ENCODE peak calls at places on chromosomes 11 and 22, in seven cellular contexts. One of them, this sample, is unnamed.
A peak's percentile ranks its signal among the peaks of the same experiment; 100 is the strongest.

GRCh38 chr11:1825039-1825740 is 9.6 kb upstream of the SYT8 start:
- DNase-seq in OCI-LY7: peak; percentile 55
- DNase-seq in neural progenitor cell: peak; percentile 96
- DNase-seq in hepatocyte: peak; percentile 85
- DNase-seq in SK-N-SH: no peak
- DNase-seq in lung: peak; percentile 55
- DNase-seq in heart right ventricle: no peak
- DNase-seq in this sample: no peak

GRCh38 chr22:48406161-48406560 is 1421.5 kb downstream of the BRD1 start:
- DNase-seq in SK-N-SH: no peak
- DNase-seq in lung: no peak
- DNase-seq in neural progenitor cell: no peak
- DNase-seq in heart right ventricle: no peak
- DNase-seq in hepatocyte: no peak
- DNase-seq in OCI-LY7: no peak
- DNase-seq in this sample: no peak

GRCh38 chr11:71991494-71991893 is 7.2 kb upstream of the IL18BP start:
- DNase-seq in hepatocyte: no peak
- DNase-seq in SK-N-SH: no peak
- DNase-seq in heart right ventricle: no peak
- DNase-seq in neural progenitor cell: no peak
- DNase-seq in OCI-LY7: peak; percentile 49
- DNase-seq in lung: no peak
- DNase-seq in this sample: no peak

GRCh38 chr22:47296405-47297260 is 534.2 kb downstream of the TBC1D22A start:
- DNase-seq in hepatocyte: no peak
- DNase-seq in heart right ventricle: no peak
- DNase-seq in SK-N-SH: peak; percentile 17
- DNase-seq in neural progenitor cell: no peak
- DNase-seq in lung: no peak
- DNase-seq in OCI-LY7: no peak
- DNase-seq in this sample: no peak

GRCh38 chr11:80455818-80456217 is 1015.0 kb upstream of the TENM4 start:
- DNase-seq in neural progenitor cell: no peak
- DNase-seq in SK-N-SH: no peak
- DNase-seq in lung: no peak
- DNase-seq in OCI-LY7: no peak
- DNase-seq in heart right ventricle: no peak
- DNase-seq in hepatocyte: no peak
- DNase-seq in this sample: no peak

GRCh38 chr11:124415356-124415923 is 9.2 kb downstream of the OR8B4 start:
- DNase-seq in lung: no peak
- DNase-seq in OCI-LY7: peak; percentile 64
- DNase-seq in hepatocyte: peak; percentile 61
- DNase-seq in neural progenitor cell: peak; percentile 72
- DNase-seq in heart right ventricle: no peak
- DNase-seq in SK-N-SH: no peak
- DNase-seq in this sample: no peak

GRCh38 chr11:19697721-19698121 is 14.9 kb upstream of the NAV2 start:
- DNase-seq in heart right ventricle: no peak
- DNase-seq in lung: no peak
- DNase-seq in SK-N-SH: no peak
- DNase-seq in hepatocyte: no peak
- DNase-seq in neural progenitor cell: peak; percentile 38
- DNase-seq in OCI-LY7: no peak
- DNase-seq in this sample: no peak

GRCh38 chr11:125925247-125925740 is 20.6 kb upstream of the VSIG10L2 start:
- DNase-seq in SK-N-SH: no peak
- DNase-seq in OCI-LY7: no peak
- DNase-seq in hepatocyte: peak; percentile 74
- DNase-seq in neural progenitor cell: no peak
- DNase-seq in lung: no peak
- DNase-seq in heart right ventricle: no peak
- DNase-seq in this sample: no peak

GRCh38 chr22:50348058-50348457 is 4.9 kb downstream of the PPP6R2 start:
- DNase-seq in OCI-LY7: no peak
- DNase-seq in neural progenitor cell: no peak
- DNase-seq in heart right ventricle: no peak
- DNase-seq in hepatocyte: no peak
- DNase-seq in lung: no peak
- DNase-seq in SK-N-SH: no peak
- DNase-seq in this sample: no peak

GRCh38 chr11:18192988-18193387 is 20.4 kb downstream of the MRGPRX4 start:
- DNase-seq in SK-N-SH: no peak
- DNase-seq in neural progenitor cell: peak; percentile 21
- DNase-seq in hepatocyte: no peak
- DNase-seq in OCI-LY7: peak; percentile 16
- DNase-seq in heart right ventricle: no peak
- DNase-seq in lung: no peak
- DNase-seq in this sample: peak; percentile 26

GRCh38 chr11:60169264-60169915 is 13.5 kb downstream of the MS4A6A start:
- DNase-seq in OCI-LY7: peak; percentile 77
- DNase-seq in hepatocyte: no peak
- DNase-seq in heart right ventricle: no peak
- DNase-seq in lung: no peak
- DNase-seq in neural progenitor cell: peak; percentile 22
- DNase-seq in SK-N-SH: no peak
- DNase-seq in this sample: peak; percentile 40

GRCh38 chr11:106021181-106021966 is 666 bp downstream of the MSANTD4 start:
- DNase-seq in heart right ventricle: no peak
- DNase-seq in OCI-LY7: peak; percentile 54
- DNase-seq in lung: no peak
- DNase-seq in hepatocyte: peak; percentile 11
- DNase-seq in SK-N-SH: no peak
- DNase-seq in neural progenitor cell: no peak
- DNase-seq in this sample: no peak

GRCh38 chr11:98545544-98546175 is 475.1 kb upstream of the CNTN5 start:
- DNase-seq in neural progenitor cell: no peak
- DNase-seq in lung: no peak
- DNase-seq in hepatocyte: no peak
- DNase-seq in SK-N-SH: no peak
- DNase-seq in OCI-LY7: no peak
- DNase-seq in heart right ventricle: no peak
- DNase-seq in this sample: no peak

GRCh38 chr11:67238894-67239794 is 27.1 kb upstream of the GRK2 start:
- DNase-seq in SK-N-SH: no peak
- DNase-seq in OCI-LY7: no peak
- DNase-seq in heart right ventricle: no peak
- DNase-seq in lung: no peak
- DNase-seq in hepatocyte: peak; percentile 23
- DNase-seq in neural progenitor cell: peak; percentile 47
- DNase-seq in this sample: peak; percentile 28

GRCh38 chr22:36356708-36357694 is 30.8 kb downstream of the MYH9 start:
- DNase-seq in neural progenitor cell: no peak
- DNase-seq in OCI-LY7: no peak
- DNase-seq in heart right ventricle: no peak
- DNase-seq in SK-N-SH: no peak
- DNase-seq in hepatocyte: no peak
- DNase-seq in lung: no peak
- DNase-seq in this sample: no peak

GRCh38 chr11:109304159-109304558 is 117.8 kb upstream of the C11orf87 start:
- DNase-seq in SK-N-SH: no peak
- DNase-seq in neural progenitor cell: no peak
- DNase-seq in lung: no peak
- DNase-seq in OCI-LY7: no peak
- DNase-seq in heart right ventricle: no peak
- DNase-seq in hepatocyte: no peak
- DNase-seq in this sample: no peak

GRCh38 chr22:19036523-19037273 is 85.5 kb downstream of the DGCR2 start:
- DNase-seq in heart right ventricle: no peak
- DNase-seq in neural progenitor cell: no peak
- DNase-seq in lung: no peak
- DNase-seq in OCI-LY7: no peak
- DNase-seq in hepatocyte: no peak
- DNase-seq in SK-N-SH: no peak
- DNase-seq in this sample: no peak

GRCh38 chr11:12692238-12693074 is 18.2 kb downstream of the TEAD1 start:
- DNase-seq in OCI-LY7: no peak
- DNase-seq in hepatocyte: peak; percentile 91
- DNase-seq in SK-N-SH: peak; percentile 74
- DNase-seq in heart right ventricle: peak; percentile 84
- DNase-seq in lung: peak; percentile 78
- DNase-seq in neural progenitor cell: peak; percentile 66
- DNase-seq in this sample: no peak
- H3K4me1 ChIP-seq in OCI-LY7: peaks cover 54% of the 10 kb centered on the region
- H3K4me1 ChIP-seq in hepatocyte: peaks cover 83% of the 10 kb centered on the region
- H3K4me1 ChIP-seq in SK-N-SH: peaks cover 83% of the 10 kb centered on the region
- H3K4me1 ChIP-seq in heart right ventricle: peaks cover 83% of the 10 kb centered on the region
- H3K4me1 ChIP-seq in lung: peaks cover 63% of the 10 kb centered on the region
- H3K4me1 ChIP-seq in neural progenitor cell: peaks cover 63% of the 10 kb centered on the region
- H3K4me1 ChIP-seq in this sample: peaks cover 59% of the 10 kb centered on the region

GRCh38 chr11:89736566-89736965 is 26.5 kb downstream of the TRIM77 start:
- DNase-seq in OCI-LY7: no peak
- DNase-seq in lung: no peak
- DNase-seq in SK-N-SH: no peak
- DNase-seq in neural progenitor cell: no peak
- DNase-seq in hepatocyte: no peak
- DNase-seq in heart right ventricle: no peak
- DNase-seq in this sample: no peak
- H3K27ac ChIP-seq in OCI-LY7: no peak overlapping the region
- H3K27ac ChIP-seq in lung: no peak overlapping the region
- H3K27ac ChIP-seq in SK-N-SH: no peak overlapping the region
- H3K27ac ChIP-seq in neural progenitor cell: no peak overlapping the region
- H3K27ac ChIP-seq in hepatocyte: no peak overlapping the region
- H3K27ac ChIP-seq in heart right ventricle: no peak overlapping the region
- H3K27ac ChIP-seq in this sample: no peak overlapping the region

GRCh38 chr11:127000991-127001390 is 421 bp upstream of the KIRREL3 start:
- DNase-seq in OCI-LY7: no peak
- DNase-seq in heart right ventricle: no peak
- DNase-seq in lung: no peak
- DNase-seq in SK-N-SH: no peak
- DNase-seq in hepatocyte: no peak
- DNase-seq in neural progenitor cell: peak; percentile 34
- DNase-seq in this sample: no peak

GRCh38 chr11:127000291-127000968 is at the start of gene KIRREL3:
- DNase-seq in heart right ventricle: peak; percentile 17
- DNase-seq in lung: no peak
- DNase-seq in hepatocyte: peak; percentile 20
- DNase-seq in SK-N-SH: peak; percentile 65
- DNase-seq in neural progenitor cell: peak; percentile 72
- DNase-seq in OCI-LY7: no peak
- DNase-seq in this sample: no peak

GRCh38 chr11:127006311-127006710 is 5.7 kb upstream of the KIRREL3 start:
- DNase-seq in heart right ventricle: no peak
- DNase-seq in neural progenitor cell: no peak
- DNase-seq in hepatocyte: no peak
- DNase-seq in lung: no peak
- DNase-seq in OCI-LY7: no peak
- DNase-seq in SK-N-SH: no peak
- DNase-seq in this sample: no peak

GRCh38 chr11:127002669-127003259 is 2.2 kb upstream of the KIRREL3 start:
- DNase-seq in hepatocyte: no peak
- DNase-seq in heart right ventricle: no peak
- DNase-seq in neural progenitor cell: peak; percentile 61
- DNase-seq in OCI-LY7: no peak
- DNase-seq in lung: no peak
- DNase-seq in SK-N-SH: no peak
- DNase-seq in this sample: no peak

DNA sequence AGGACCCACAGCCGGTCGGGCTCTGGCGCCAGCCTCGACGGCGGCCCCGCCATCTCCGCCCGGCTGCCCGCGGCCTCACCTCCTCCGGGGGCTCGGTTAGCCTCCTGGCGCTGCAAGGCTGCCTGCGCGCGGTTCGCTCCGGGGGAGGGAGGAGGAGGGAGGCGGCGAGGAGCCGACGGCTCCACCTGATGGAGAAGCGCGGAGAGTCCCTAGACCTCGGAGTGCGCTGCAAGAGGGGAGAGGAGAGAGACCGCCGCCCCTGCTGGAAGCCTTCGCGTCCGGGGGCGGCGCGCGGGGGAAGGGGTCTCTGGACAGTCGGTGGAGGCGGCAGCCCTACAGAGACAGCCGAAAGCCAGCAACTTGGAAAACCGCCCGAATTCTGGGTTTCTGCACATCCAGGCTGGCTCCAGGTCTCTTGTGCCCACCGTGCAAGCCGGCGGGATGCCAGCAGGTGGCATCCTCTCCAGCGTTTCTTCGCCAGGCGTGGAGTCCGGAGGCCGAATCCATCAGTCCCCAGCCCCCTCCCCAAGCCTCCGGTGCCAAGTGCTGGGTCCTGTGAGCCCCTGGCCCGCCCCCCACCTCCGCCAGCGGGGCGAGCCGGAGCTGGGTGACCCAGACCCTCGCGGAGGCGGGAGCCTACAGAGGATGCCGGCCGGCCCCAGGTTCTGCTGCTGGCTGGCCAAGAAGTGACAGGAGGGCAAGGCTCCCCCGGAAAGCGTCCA is 2.9 kb upstream of the KIRREL3 start:
- DNase-seq in heart right ventricle: no peak
- DNase-seq in hepatocyte: peak; percentile 67
- DNase-seq in SK-N-SH: peak; percentile 91
- DNase-seq in lung: no peak
- DNase-seq in neural progenitor cell: peak; percentile 94
- DNase-seq in OCI-LY7: no peak
- DNase-seq in this sample: no peak
- TF ChIP-seq CTCF in heart right ventricle: no peak
- TF ChIP-seq CTCF in hepatocyte: peak; percentile 53
- TF ChIP-seq CTCF in SK-N-SH: peak; percentile 67
- TF ChIP-seq CTCF in lung: no peak
- TF ChIP-seq CTCF in neural progenitor cell: peak; percentile 65
- TF ChIP-seq CTCF in OCI-LY7: peak; percentile 8
- TF ChIP-seq CTCF in this sample: peak; percentile 42

GRCh38 chr11:33696411-33696810 is 4.2 kb downstream of the C11orf91 start:
- DNase-seq in hepatocyte: no peak
- DNase-seq in SK-N-SH: no peak
- DNase-seq in lung: no peak
- DNase-seq in heart right ventricle: no peak
- DNase-seq in OCI-LY7: peak; percentile 46
- DNase-seq in neural progenitor cell: no peak
- DNase-seq in this sample: no peak

GRCh38 chr11:33696931-33697638 is 3.5 kb downstream of the C11orf91 start:
- DNase-seq in hepatocyte: no peak
- DNase-seq in OCI-LY7: no peak
- DNase-seq in lung: no peak
- DNase-seq in SK-N-SH: no peak
- DNase-seq in neural progenitor cell: no peak
- DNase-seq in heart right ventricle: no peak
- DNase-seq in this sample: no peak

GRCh38 chr11:33694346-33695050 is 6.1 kb downstream of the C11orf91 start:
- DNase-seq in SK-N-SH: peak; percentile 41
- DNase-seq in lung: no peak
- DNase-seq in neural progenitor cell: no peak
- DNase-seq in hepatocyte: no peak
- DNase-seq in OCI-LY7: peak; percentile 18
- DNase-seq in heart right ventricle: no peak
- DNase-seq in this sample: no peak

GRCh38 chr11:33697997-33698396 is 2.6 kb downstream of the C11orf91 start:
- DNase-seq in SK-N-SH: no peak
- DNase-seq in hepatocyte: no peak
- DNase-seq in neural progenitor cell: no peak
- DNase-seq in lung: no peak
- DNase-seq in OCI-LY7: no peak
- DNase-seq in heart right ventricle: no peak
- DNase-seq in this sample: no peak

DNA sequence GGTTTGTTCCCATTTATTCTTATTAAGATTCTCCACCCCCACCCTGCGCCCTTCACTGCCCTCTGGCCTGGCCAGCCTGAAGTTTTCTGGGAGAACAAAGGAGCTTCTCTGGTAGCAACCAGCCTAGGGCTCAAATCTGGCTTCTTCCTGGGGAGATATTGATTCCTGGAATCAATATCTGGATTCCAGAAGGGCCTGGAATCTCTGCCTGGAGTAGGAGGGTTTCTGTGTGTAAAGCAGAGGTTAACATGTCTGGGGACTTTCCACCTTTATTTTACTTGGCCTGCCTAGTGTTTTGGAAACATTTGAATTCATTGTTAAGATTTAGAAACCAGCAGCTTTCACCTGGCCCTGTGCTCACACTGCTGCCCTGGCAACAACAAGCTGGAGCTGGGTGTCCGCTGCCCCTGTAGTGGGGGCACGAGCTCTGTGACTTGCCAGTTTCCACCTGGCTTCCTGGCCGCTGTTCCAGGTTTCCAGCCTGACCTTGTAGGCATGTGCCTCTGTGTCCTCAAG is 5.5 kb downstream of the C11orf91 start:
- DNase-seq in hepatocyte: no peak
- DNase-seq in OCI-LY7: no peak
- DNase-seq in SK-N-SH: no peak
- DNase-seq in lung: no peak
- DNase-seq in neural progenitor cell: no peak
- DNase-seq in heart right ventricle: no peak
- DNase-seq in this sample: no peak
- H3K4me1 ChIP-seq in hepatocyte: peaks cover 41% of the 10 kb centered on the region
- H3K4me1 ChIP-seq in OCI-LY7: peaks cover 10% of the 10 kb centered on the region
- H3K4me1 ChIP-seq in SK-N-SH: peaks cover 31% of the 10 kb centered on the region
- H3K4me1 ChIP-seq in lung: peaks cover 17% of the 10 kb centered on the region
- H3K4me1 ChIP-seq in neural progenitor cell: peaks cover 27% of the 10 kb centered on the region
- H3K4me1 ChIP-seq in heart right ventricle: peaks cover 80% of the 10 kb centered on the region
- H3K4me1 ChIP-seq in this sample: peaks cover 29% of the 10 kb centered on the region